ENCODE peak calls at places on chromosomes 7 and 10, in four cellular contexts. X is pancreas, Z is GM12865, S is Calu3. T is an unnamed sample.
A peak's percentile ranks its signal among the peaks of the same experiment; 100 is the strongest.

GRCh38 chr10:128854965-128855364 is 612.1 kb upstream of the MGMT start:
- DNase-seq in X (peak; percentile 69), Z (no peak), S (no peak), T (no peak)

GRCh38 chr7:63867127-63867526 is 131.5 kb upstream of the ZNF722 start:
- DNase-seq in X (no peak), Z (no peak), S (no peak), T (no peak)

GRCh38 chr7:135856356-135857144 is 107.9 kb upstream of the FAM180A start:
- DNase-seq in X (no peak), Z (no peak), S (no peak), T (no peak)

GRCh38 chr10:77560052-77560451 is 77.6 kb downstream of the KCNMA1 start:
- DNase-seq in X (no peak), Z (no peak), S (no peak), T (no peak)

GRCh38 chr7:101916876-101917275 is 99.5 kb downstream of the CUX1 start:
- DNase-seq in X (no peak), Z (no peak), S (no peak), T (no peak)

GRCh38 chr7:32785365-32785764 is 106.2 kb downstream of the KBTBD2 start:
- DNase-seq in X (no peak), Z (no peak), S (no peak), T (no peak)

GRCh38 chr10:80292607-80293239 is 3.3 kb upstream of the MAT1A start:
- DNase-seq in X (no peak), Z (no peak), S (no peak), T (no peak)

GRCh38 chr7:29243777-29244655 is 49.4 kb downstream of the CHN2 start:
- DNase-seq in X (no peak), Z (peak; percentile 31), S (peak; percentile 27), T (no peak)

GRCh38 chr10:129908406-129908805 is 55.7 kb downstream of the EBF3 start:
- DNase-seq in X (no peak), Z (no peak), S (no peak), T (no peak)

GRCh38 chr10:30782543-30783461 is 153.2 kb upstream of the LYZL2 start:
- DNase-seq in X (no peak), Z (peak; percentile 83), S (peak; percentile 18), T (peak; percentile 66)

GRCh38 chr7:151592868-151593486 is 73.3 kb upstream of the RHEB start:
- DNase-seq in X (no peak), Z (no peak), S (no peak), T (no peak)

GRCh38 chr7:117014099-117014656 is 60.9 kb downstream of the ST7 start:
- DNase-seq in X (no peak), Z (no peak), S (no peak), T (no peak)

GRCh38 chr10:45452743-45453452 is 78.9 kb downstream of the ALOX5 start:
- DNase-seq in X (no peak), Z (no peak), S (no peak), T (no peak)

GRCh38 chr10:106043833-106044232 is 1120.7 kb downstream of the SORCS1 start:
- DNase-seq in X (no peak), Z (no peak), S (no peak), T (no peak)

GRCh38 chr10:27663611-27664010 is 82.0 kb downstream of the MKX start:
- DNase-seq in X (no peak), Z (no peak), S (no peak), T (no peak)

GRCh38 chr7:2808891-2809660 is 35.0 kb downstream of the GNA12 start:
- DNase-seq in X (no peak), Z (peak; percentile 26), S (no peak), T (no peak)

GRCh38 chr10:24556746-24557742 is 166.6 kb downstream of the ARHGAP21 start:
- DNase-seq in X (no peak), Z (peak; percentile 67), S (peak; percentile 52), T (peak; percentile 57)

GRCh38 chr10:61779950-61780659 is 117.4 kb downstream of the CABCOCO1 start:
- DNase-seq in X (no peak), Z (no peak), S (peak; percentile 64), T (no peak)

GRCh38 chr10:126504051-126504760 is 115.9 kb upstream of the ADAM12 start:
- DNase-seq in X (no peak), Z (peak; percentile 36), S (peak; percentile 32), T (peak; percentile 22)

GRCh38 chr10:5632430-5632829 is 34.0 kb downstream of the ASB13 start:
- DNase-seq in X (peak; percentile 83), Z (no peak), S (peak; percentile 62), T (no peak)

GRCh38 chr7:116521046-116521664 is 3.7 kb upstream of the CAV1 start:
- DNase-seq in X (no peak), Z (no peak), S (no peak), T (no peak)

GRCh38 chr7:72025381-72025960 is 386.7 kb downstream of the CALN1 start:
- DNase-seq in X (no peak), Z (no peak), S (no peak), T (no peak)

GRCh38 chr7:47382200-47382599 is 199.7 kb downstream of the TNS3 start:
- DNase-seq in X (no peak), Z (no peak), S (no peak), T (no peak)

GRCh38 chr7:113915991-113916390 is 2.8 kb downstream of the PPP1R3A start:
- DNase-seq in X (no peak), Z (no peak), S (no peak), T (no peak)

GRCh38 chr7:133070562-133070961 is 11.3 kb downstream of the CHCHD3 start:
- DNase-seq in X (no peak), Z (no peak), S (no peak), T (no peak)

GRCh38 chr10:97525086-97525485 is 26.4 kb downstream of the UBTD1 start:
- DNase-seq in X (no peak), Z (no peak), S (no peak), T (no peak)

GRCh38 chr10:82089327-82089726 is 214.3 kb downstream of the NRG3 start:
- DNase-seq in X (no peak), Z (no peak), S (no peak), T (no peak)

GRCh38 chr10:74929197-74929596 is 102.8 kb downstream of the KAT6B start:
- DNase-seq in X (no peak), Z (no peak), S (no peak), T (no peak)

GRCh38 chr7:29189743-29190201 is 4.8 kb upstream of the CHN2 start:
- DNase-seq in X (peak; percentile 82), Z (peak; percentile 53), S (peak; percentile 86), T (peak; percentile 71)

GRCh38 chr7:37109016-37109415 is 339.6 kb downstream of the ELMO1 start:
- DNase-seq in X (no peak), Z (no peak), S (no peak), T (no peak)

GRCh38 chr10:29643785-29644501 is 9.2 kb upstream of the SVIL start:
- DNase-seq in X (no peak), Z (no peak), S (no peak), T (no peak)

GRCh38 chr10:36725581-36726520 is 399.5 kb upstream of the ANKRD30A start:
- DNase-seq in X (no peak), Z (no peak), S (no peak), T (no peak)

GRCh38 chr7:117825132-117825531 is 48.1 kb downstream of the CTTNBP2 start:
- DNase-seq in X (no peak), Z (no peak), S (no peak), T (no peak)

GRCh38 chr10:122249303-122249850 is 21.7 kb upstream of the BTBD16 start:
- DNase-seq in X (no peak), Z (no peak), S (no peak), T (no peak)

GRCh38 chr7:2904202-2904601 is 60.1 kb upstream of the GNA12 start:
- DNase-seq in X (no peak), Z (no peak), S (no peak), T (no peak)

DNA sequence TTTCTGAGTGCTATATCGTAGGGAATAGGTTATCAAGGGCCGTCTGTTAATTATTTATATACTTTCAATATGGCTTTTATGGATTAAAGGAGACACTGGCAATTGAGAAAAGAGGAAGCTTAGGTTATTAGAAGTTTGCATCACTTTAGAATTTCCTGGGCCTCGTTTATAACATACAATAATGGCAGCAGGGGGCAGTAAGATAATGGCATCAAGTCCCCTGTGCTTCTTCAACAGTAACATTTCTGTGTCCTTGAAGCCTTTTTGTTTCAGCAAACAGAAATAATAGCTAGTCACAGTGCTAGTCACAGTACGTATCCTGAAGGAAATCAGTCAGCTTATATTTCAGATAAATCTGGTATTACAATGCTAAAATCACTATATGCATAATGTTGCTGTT is 41.9 kb downstream of the SPAM1 start:
- DNase-seq in X (no peak), Z (peak; percentile 23), S (peak; percentile 7), T (no peak)
- TF ChIP-seq CTCF in X (no peak), Z (no peak), S (no peak), T (no peak)

GRCh38 chr7:50068026-50068425 is 25.0 kb downstream of the ZPBP start:
- DNase-seq in X (no peak), Z (peak; percentile 33), S (peak; percentile 59), T (no peak)
- TF ChIP-seq CTCF in X (peak; percentile 17), Z (peak; percentile 26), S (peak; percentile 55), T (no peak)

GRCh38 chr10:86226801-86227201 is 139.8 kb downstream of the GRID1 start:
- DNase-seq in X (no peak), Z (no peak), S (no peak), T (no peak)
- TF ChIP-seq CTCF in X (no peak), Z (no peak), S (no peak), T (no peak)

GRCh38 chr10:92757066-92757716 is 67.4 kb downstream of the HHEX start:
- DNase-seq in X (peak; percentile 31), Z (peak; percentile 93), S (peak; percentile 55), T (peak; percentile 73)
- TF ChIP-seq CTCF in X (no peak), Z (peak; percentile 13), S (no peak), T (no peak)

GRCh38 chr7:17646181-17646956 is 293.9 kb downstream of the SNX13 start:
- DNase-seq in X (no peak), Z (no peak), S (peak; percentile 26), T (no peak)
- TF ChIP-seq CTCF in X (no peak), Z (peak; percentile 6), S (peak; percentile 10), T (no peak)